ENCODE peak calls at places on chromosomes 13 and 19, in seven cellular contexts. T is psoas muscle, A is fibroblast of the aortic adventitia, M is NCI-H2081, J is HS-27A, Y is iris pigment epithelial cell, S is endothelial cell. X is an unnamed sample.

GRCh38 chr13:76972430-76972829 is 19.5 kb upstream of the CLN5 start:
- DNase-seq in T (no peak), J (no peak), S (no peak), M (no peak), Y (no peak), A (no peak), X (no peak)

GRCh38 chr13:67106502-67107057 is 123.6 kb downstream of the PCDH9 start:
- DNase-seq in M (no peak), S (no peak), Y (no peak), J (no peak), A (no peak), T (no peak), X (no peak)

GRCh38 chr13:28347456-28348371 is 147.2 kb downstream of the FLT1 start:
- DNase-seq in Y (peak), T (no peak), M (no peak), S (no peak), J (no peak), A (peak), X (no peak)

GRCh38 chr19:31770220-31770619 is 421.0 kb upstream of the TSHZ3 start:
- DNase-seq in S (no peak), J (no peak), M (no peak), T (no peak), A (no peak), Y (no peak), X (no peak)

GRCh38 chr19:31448221-31448657 is 99.0 kb upstream of the TSHZ3 start:
- DNase-seq in Y (peak), A (peak), S (no peak), M (no peak), T (peak), J (no peak), X (no peak)

GRCh38 chr13:98520674-98521449 is 56.0 kb downstream of the STK24 start:
- DNase-seq in A (no peak), S (no peak), J (no peak), T (no peak), Y (no peak), M (no peak), X (no peak)

GRCh38 chr13:108276060-108276459 is 6.5 kb downstream of the TNFSF13B start:
- DNase-seq in J (no peak), M (no peak), T (peak), A (peak), Y (no peak), S (no peak), X (no peak)

GRCh38 chr13:46561691-46562090 is 8.7 kb downstream of the LRCH1 start:
- DNase-seq in Y (no peak), J (no peak), A (peak), T (no peak), S (no peak), M (no peak), X (no peak)

GRCh38 chr19:1221141-1221903 is 15.7 kb downstream of the STK11 start:
- DNase-seq in S (peak), Y (peak), A (peak), T (peak), J (no peak), M (no peak), X (no peak)

GRCh38 chr19:45402469-45403070 is 2.3 kb downstream of the PPP1R13L start:
- DNase-seq in T (no peak), J (no peak), M (no peak), A (no peak), S (peak), Y (no peak), X (no peak)

GRCh38 chr13:107466326-107466725 is 749.0 kb downstream of the LIG4 start:
- DNase-seq in M (no peak), A (peak), T (no peak), J (no peak), S (no peak), Y (peak), X (no peak)

GRCh38 chr13:108346376-108346775 is 76.9 kb downstream of the TNFSF13B start:
- DNase-seq in J (no peak), A (no peak), T (no peak), S (no peak), M (no peak), Y (no peak), X (peak)

GRCh38 chr19:14197882-14198281 is 8.1 kb downstream of the ADGRL1 start:
- DNase-seq in M (no peak), T (no peak), A (no peak), Y (no peak), S (no peak), J (no peak), X (no peak)

GRCh38 chr19:33492090-33492489 is 29.5 kb downstream of the PEPD start:
- DNase-seq in M (no peak), J (no peak), Y (no peak), S (no peak), A (no peak), T (no peak), X (no peak)

GRCh38 chr19:7687177-7687576 is 6.5 kb downstream of the TRAPPC5 start:
- DNase-seq in M (no peak), T (no peak), J (no peak), A (no peak), S (no peak), Y (no peak), X (no peak)

GRCh38 chr19:23716792-23717191 is 29.8 kb upstream of the ZNF675 start:
- DNase-seq in J (no peak), A (no peak), T (no peak), M (no peak), S (no peak), Y (no peak), X (no peak)

GRCh38 chr19:49921871-49922755 is 6.9 kb upstream of the ATF5 start:
- DNase-seq in J (no peak), M (no peak), T (no peak), Y (peak), A (peak), S (no peak), X (peak)

GRCh38 chr13:102729560-102730275 is 34.9 kb upstream of the METTL21C start:
- DNase-seq in J (no peak), S (no peak), T (no peak), Y (peak), A (peak), M (no peak), X (no peak)

GRCh38 chr19:3668331-3669133 is 31.7 kb downstream of the PIP5K1C start:
- DNase-seq in A (no peak), T (no peak), J (no peak), M (no peak), Y (peak), S (no peak), X (no peak)

GRCh38 chr19:15962319-15962718 is 13.5 kb downstream of the OR10H4 start:
- DNase-seq in J (no peak), T (no peak), S (no peak), A (no peak), M (no peak), Y (no peak), X (no peak)

GRCh38 chr13:26601669-26602068 is 44.2 kb downstream of the WASF3 start:
- DNase-seq in M (peak), Y (peak), S (no peak), A (peak), J (no peak), T (no peak), X (no peak)

GRCh38 chr19:970695-971094 is 13.4 kb upstream of the WDR18 start:
- DNase-seq in S (no peak), M (no peak), A (no peak), T (no peak), J (no peak), Y (no peak), X (no peak)

GRCh38 chr19:58500242-58500641 is 11.6 kb downstream of the SLC27A5 start:
- DNase-seq in M (no peak), Y (no peak), J (no peak), S (no peak), A (no peak), T (no peak), X (no peak)

GRCh38 chr19:5567360-5567970 is at the start of gene TINCR:
- DNase-seq in A (no peak), M (no peak), T (no peak), Y (no peak), S (peak), J (no peak), X (no peak)

GRCh38 chr19:12665281-12665573 is 1.3 kb downstream of the MAN2B1 start:
- DNase-seq in J (no peak), S (no peak), T (no peak), A (no peak), M (no peak), Y (no peak), X (no peak)

GRCh38 chr13:100497394-100497793 is 91.2 kb downstream of the GGACT start:
- DNase-seq in S (no peak), M (no peak), Y (peak), J (no peak), T (no peak), A (peak), X (no peak)

GRCh38 chr19:36973844-36974195 is 57.7 kb downstream of the ZNF568 start:
- DNase-seq in Y (no peak), A (no peak), S (no peak), M (no peak), T (no peak), J (no peak), X (no peak)

GRCh38 chr19:5293607-5294089 is 47.0 kb downstream of the PTPRS start:
- DNase-seq in A (peak), M (no peak), J (no peak), S (peak), T (peak), Y (peak), X (no peak)

GRCh38 chr13:99217461-99218101 is 16.9 kb downstream of the UBAC2 start:
- DNase-seq in T (no peak), J (no peak), A (no peak), M (no peak), S (no peak), Y (no peak), X (no peak)

GRCh38 chr13:51380269-51380668 is 40.8 kb downstream of the SERPINE3 start:
- DNase-seq in J (no peak), Y (peak), T (no peak), S (no peak), M (peak), A (peak), X (no peak)